ENCODE peak calls at places on chromosomes 13 and 19, in five cellular contexts. J is IMR-90, X is neuronal stem cell, L is H1, M is mesenchymal stem cell. S is an unnamed sample.

GRCh38 chr19:2345794-2346663 is 14.0 kb upstream of the TMPRSS9 start:
- DNase-seq in J (no peak), X (no peak), L (no peak), M (no peak), S (no peak)

GRCh38 chr13:101648766-101649489 is 196.5 kb downstream of the ITGBL1 start:
- DNase-seq in J (no peak), X (no peak), L (no peak), M (no peak), S (no peak)

GRCh38 chr19:2254052-2254872 is 2.0 kb downstream of the JSRP1 start:
- DNase-seq in J (peak), X (peak), L (peak), M (peak), S (no peak)

GRCh38 chr13:66210677-66211076 is 1019.5 kb downstream of the PCDH9 start:
- DNase-seq in J (peak), X (no peak), L (no peak), M (peak), S (no peak)

GRCh38 chr19:30064776-30065494 is 122.9 kb downstream of the URI1 start:
- DNase-seq in J (no peak), X (no peak), L (no peak), M (no peak), S (no peak)

GRCh38 chr19:291561-292280 is 518 bp upstream of the PLPP2 start:
- DNase-seq in J (no peak), X (no peak), L (no peak), M (no peak), S (peak)

GRCh38 chr19:16509141-16510061 is 13.2 kb downstream of the C19orf44 start:
- DNase-seq in J (peak), X (no peak), L (no peak), M (no peak), S (peak)

GRCh38 chr13:112958127-112958989 is 10.7 kb upstream of the MCF2L start:
- DNase-seq in J (no peak), X (no peak), L (no peak), M (no peak), S (no peak)

GRCh38 chr19:10402441-10403038 is 802 bp downstream of the CDC37 start:
- DNase-seq in J (no peak), X (no peak), L (no peak), M (peak), S (no peak)

GRCh38 chr19:46604781-46605355 is 3.7 kb downstream of the CALM3 start:
- DNase-seq in J (no peak), X (no peak), L (no peak), M (no peak), S (no peak)

GRCh38 chr19:1767464-1767933 is 14.2 kb downstream of the ONECUT3 start:
- DNase-seq in J (no peak), X (peak), L (peak), M (no peak), S (no peak)

GRCh38 chr13:98143601-98144500 is 957 bp downstream of the FARP1 start:
- DNase-seq in J (peak), X (no peak), L (no peak), M (peak), S (peak)

GRCh38 chr19:9836021-9836420 is 903 bp downstream of the PIN1 start:
- DNase-seq in J (peak), X (no peak), L (no peak), M (peak), S (no peak)

DNA sequence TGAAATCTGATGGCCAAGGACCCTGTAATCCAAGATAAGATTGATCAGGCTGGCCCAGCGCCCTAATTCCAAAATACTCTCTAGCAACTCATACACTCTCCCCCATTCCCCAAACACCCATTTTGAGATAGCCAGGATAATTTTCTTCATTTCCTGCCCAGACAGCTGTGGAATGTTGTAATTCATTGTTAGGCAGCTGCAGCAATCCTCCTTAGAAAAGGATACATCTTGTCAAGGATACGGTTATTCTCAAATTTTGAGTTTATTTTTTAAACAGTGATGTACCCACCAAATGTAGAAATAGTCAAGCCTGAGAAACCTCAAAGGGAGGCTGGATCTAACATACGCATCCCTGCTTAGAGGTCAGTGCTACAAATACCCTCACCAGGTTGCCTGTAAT is 683.3 kb downstream of the DIAPH3 start:
- DNase-seq in J (no peak), X (no peak), L (no peak), M (no peak), S (no peak)
- H2BK120ac ChIP-seq in J (no peak), X (no peak), L (peak), M (no peak), S (no peak)

DNA sequence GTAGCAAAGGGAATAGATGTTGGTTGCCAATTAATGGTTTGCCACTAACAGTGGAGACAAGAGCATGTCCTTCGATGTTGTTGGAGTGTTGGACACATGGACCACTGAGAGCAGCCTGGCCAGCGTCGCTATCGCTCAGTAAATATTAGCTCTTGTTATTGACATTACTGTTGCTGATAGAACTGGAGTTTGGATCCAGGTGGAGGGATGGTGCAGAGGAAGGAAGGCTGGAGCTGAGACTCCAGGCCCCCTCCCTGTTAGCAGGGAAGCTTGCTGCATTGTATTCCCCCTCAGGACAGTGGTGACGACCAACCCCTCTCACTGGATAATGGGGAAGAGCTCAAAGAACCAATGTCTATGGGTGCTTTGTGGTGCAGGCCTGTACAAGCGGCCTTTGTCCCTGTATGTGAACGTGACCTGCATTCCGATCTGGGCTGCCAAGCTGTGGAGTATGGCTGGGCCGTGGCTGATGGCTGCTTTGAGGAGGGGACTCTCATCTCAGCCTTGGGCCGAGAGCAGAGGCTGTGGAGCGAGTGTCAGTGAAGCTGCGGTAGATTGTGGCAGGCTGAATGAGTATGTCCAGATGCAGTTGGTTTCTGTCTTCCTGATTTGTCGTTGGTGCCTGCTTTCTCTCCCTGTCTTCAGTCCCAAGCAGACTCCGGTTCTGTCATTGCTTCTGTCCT is 7.0 kb downstream of the CLASRP start:
- DNase-seq in J (no peak), X (no peak), L (no peak), M (no peak), S (no peak)
- H3K4me3 ChIP-seq in J (no peak), X (no peak), L (no peak), M (no peak), S (no peak)

GRCh38 chr13:52600666-52601065 is 41.6 kb upstream of the HNRNPA1L2 start:
- DNase-seq in J (no peak), X (no peak), L (no peak), M (no peak), S (peak)

GRCh38 chr13:52597676-52598075 is 44.6 kb upstream of the HNRNPA1L2 start:
- DNase-seq in J (no peak), X (no peak), L (no peak), M (no peak), S (no peak)

GRCh38 chr13:52599853-52600603 is 42.2 kb upstream of the HNRNPA1L2 start:
- DNase-seq in J (peak), X (no peak), L (peak), M (no peak), S (no peak)

DNA sequence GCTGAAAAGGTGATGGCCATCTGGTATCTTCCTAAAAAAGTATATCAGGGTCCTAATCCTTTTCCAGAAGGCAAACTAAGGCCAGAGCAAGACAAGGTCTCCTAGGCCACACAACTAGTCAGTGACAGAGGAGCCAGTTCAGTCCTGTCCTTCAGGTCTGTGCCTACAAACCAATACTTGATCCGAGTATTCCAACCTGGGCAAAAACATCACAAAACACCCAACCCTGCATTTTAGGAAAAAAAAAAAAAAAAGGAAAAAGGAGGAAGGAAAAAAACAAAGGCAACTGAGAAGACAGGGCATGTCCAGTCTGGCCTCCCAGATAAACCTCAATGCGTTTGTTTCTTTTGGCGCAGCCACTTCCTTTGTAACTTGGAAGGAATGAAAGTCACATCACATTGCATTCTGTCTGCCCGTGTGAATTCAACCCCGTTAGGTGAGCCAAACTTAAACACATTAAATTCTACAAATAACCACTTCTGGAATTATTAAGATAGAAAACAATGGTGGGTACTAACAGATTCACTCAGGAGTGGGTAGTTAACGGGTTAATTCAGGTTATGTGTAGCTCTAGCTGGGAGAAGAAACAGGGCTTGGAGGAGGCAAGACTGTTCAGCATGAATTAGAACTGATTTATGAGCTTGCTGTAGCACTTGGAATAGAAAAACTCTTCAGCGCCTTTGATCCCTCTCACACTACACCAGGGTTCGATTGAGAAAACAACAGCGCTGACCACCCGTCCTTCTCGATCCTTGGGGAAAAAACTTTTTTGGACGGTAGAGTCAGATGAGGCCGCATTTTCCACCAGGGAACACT is 43.0 kb upstream of the HNRNPA1L2 start:
- DNase-seq in J (peak), X (no peak), L (no peak), M (no peak), S (no peak)
- H3K14ac ChIP-seq in J (peak), X (no peak), L (no peak), M (no peak), S (no peak)

DNA sequence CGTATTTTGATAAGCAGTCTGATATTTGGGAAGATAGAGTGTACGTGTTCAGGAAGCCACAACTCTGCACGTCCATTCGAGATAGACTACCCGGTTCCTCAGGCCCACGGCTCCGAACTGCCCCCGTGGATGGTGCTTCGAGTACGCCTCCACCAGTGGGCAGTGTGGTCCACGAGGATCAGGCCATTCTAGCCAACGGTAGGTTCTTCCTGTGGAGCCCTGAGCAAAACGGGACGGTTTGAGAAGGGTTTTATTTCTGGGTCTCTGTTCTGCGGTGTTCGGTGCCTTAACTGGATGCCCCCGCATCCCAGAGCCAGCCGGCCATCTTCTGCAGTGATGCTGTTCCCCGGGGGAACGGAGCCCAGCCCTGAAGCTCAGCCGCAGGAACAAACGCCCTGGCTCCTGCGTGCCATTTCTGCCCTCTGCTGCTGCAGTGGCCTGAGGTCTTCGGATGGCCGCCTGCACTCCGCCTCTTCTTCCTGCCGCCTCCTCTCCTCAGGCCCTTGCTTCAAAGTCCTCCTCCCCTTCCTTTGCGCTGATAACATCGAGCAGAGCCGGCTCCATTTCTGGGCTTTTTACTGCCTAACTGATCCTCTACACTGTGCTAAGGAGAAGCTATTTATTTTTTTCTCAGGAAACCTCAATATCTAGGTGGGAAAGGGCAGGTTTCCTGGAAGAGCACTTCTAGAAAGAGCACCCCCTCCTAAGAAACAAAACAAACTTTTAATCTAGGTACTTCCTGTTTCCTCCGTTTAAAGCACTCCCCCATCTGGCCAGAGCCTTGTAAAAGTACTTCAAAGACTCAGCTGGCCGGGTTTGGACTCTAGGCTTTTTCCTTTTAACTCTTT is 36.2 kb upstream of the SLC46A3 start:
- DNase-seq in J (peak), X (no peak), L (peak), M (peak), S (no peak)
- H2BK120ac ChIP-seq in J (peak), X (no peak), L (peak), M (peak), S (peak)

GRCh38 chr13:23386533-23386932 is 47.0 kb downstream of the SACS start:
- DNase-seq in J (no peak), X (no peak), L (no peak), M (no peak), S (no peak)
- H3K4me3 ChIP-seq in J (no peak), X (no peak), L (no peak), M (no peak), S (no peak)

GRCh38 chr13:42258747-42259146 is 13.2 kb upstream of the AKAP11 start:
- DNase-seq in J (no peak), X (no peak), L (peak), M (no peak), S (no peak)
- H3K14ac ChIP-seq in J (no peak), X (no peak), L (no peak), M (no peak), S (no peak)

DNA sequence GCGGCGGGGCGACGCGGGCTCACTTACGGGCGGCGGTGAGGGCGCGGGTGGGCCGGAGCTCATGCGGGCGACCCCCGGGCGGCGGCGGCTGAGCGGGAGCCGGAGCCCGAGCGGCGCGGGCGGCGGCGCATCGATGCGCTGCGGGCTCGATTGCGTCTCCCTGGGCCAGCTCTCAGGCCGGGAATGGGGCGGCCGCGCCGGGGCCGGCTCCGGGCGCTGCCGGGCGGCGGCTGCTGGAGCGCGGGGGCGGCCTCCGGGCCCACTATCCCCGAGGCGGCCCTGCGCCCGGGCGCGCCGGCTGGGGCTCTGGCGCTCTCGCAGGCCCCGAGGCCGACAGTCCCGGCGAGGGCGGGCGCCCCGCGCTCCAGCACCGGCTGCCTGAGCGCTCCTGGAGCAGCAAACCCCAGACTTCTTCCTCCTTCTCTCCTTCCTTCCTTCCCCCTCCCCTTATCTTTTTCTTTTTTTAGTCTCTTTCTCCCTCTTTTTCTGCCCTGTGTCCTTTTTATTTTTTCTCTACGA is 1.5 kb upstream of the TSHZ3 start:
- DNase-seq in J (peak), X (no peak), L (peak), M (peak), S (peak)
- H2BK120ac ChIP-seq in J (peak), X (no peak), L (no peak), M (peak), S (peak)

GRCh38 chr19:5356918-5357317 is 16.3 kb upstream of the PTPRS start:
- DNase-seq in J (no peak), X (no peak), L (no peak), M (no peak), S (no peak)

GRCh38 chr19:5357584-5357983 is 17.0 kb upstream of the PTPRS start:
- DNase-seq in J (no peak), X (no peak), L (no peak), M (no peak), S (no peak)

GRCh38 chr19:5355693-5356092 is 15.1 kb upstream of the PTPRS start:
- DNase-seq in J (no peak), X (no peak), L (no peak), M (no peak), S (no peak)

GRCh38 chr19:5355076-5355475 is 14.5 kb upstream of the PTPRS start:
- DNase-seq in J (no peak), X (no peak), L (no peak), M (no peak), S (no peak)

DNA sequence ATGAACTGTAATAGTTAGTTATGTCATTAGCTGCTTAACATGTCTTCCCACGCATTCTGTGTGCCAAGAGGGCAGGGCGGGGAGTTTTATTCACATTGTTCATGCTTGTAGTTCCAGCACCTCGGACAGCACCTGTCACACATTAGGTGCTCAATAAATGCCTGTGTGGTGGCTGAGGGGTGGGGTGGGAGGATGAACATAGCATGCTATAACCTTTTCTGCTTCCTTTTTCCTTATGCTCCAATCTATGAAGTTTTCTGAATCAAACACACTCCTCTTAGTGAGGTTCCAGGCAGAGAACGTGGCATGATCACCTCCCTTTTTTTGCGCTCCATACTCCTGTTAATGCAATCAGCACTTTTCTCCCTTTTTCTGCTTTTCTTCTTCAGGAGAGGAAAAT is 15.8 kb upstream of the PTPRS start:
- DNase-seq in J (no peak), X (no peak), L (no peak), M (no peak), S (no peak)
- H3K4me3 ChIP-seq in J (no peak), X (no peak), L (no peak), M (no peak), S (no peak)

DNA sequence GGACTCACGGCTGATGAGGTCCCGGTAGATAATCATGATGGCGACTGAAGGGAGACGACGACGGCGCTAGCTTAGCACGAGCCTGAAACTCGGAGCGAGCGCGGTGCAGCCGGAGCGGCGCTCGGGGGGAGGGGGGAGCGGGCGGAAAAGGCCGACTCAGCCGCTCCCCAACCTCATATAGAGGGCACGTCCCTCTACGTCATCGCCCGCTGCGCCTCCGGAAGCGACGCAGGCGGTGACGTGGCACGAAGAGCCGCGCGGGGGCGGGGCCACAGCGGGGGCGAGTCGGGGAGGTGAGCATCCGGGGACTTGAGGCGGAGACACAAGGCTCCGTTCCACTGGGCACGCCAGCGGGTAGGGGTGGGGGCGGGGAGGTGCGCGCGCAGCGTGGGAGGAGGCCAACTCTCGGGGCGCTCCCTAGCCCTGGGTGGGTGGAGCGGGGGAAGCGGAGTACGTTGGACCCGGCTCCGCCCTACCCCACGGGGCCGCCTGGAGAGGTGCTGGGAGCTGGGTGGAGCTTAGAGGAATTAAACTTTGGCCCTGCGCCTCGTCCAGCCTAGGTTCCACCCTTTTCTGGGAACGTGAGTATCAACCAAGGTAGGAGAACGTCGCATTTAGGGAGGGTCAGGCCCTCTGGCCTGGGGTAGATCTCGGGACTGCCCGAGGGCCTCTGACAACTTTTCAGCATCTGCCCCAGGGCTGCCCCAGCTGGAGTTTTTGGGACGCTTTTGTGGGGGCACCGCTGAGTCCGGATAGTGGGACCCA is at the start of gene TPT1:
- DNase-seq in J (peak), X (peak), L (peak), M (peak), S (peak)
- H3K14ac ChIP-seq in J (peak), X (no peak), L (no peak), M (peak), S (peak)

S was measured in trophoblast cell.